ENCODE peak calls at places on chromosomes 16 and 17, in five cellular contexts. K is CD4-positive, alpha-beta T cell; U is H54; T is AG09309; B is KG1. O is an unnamed sample.

GRCh38 chr17:47621293-47622178 is 28.2 kb upstream of the KPNB1 start:
- DNase-seq in K (no peak), B (no peak), U (peak), T (peak), O (no peak)

GRCh38 chr17:81329279-81329926 is 34.3 kb upstream of the SLC38A10 start:
- DNase-seq in T (peak), K (no peak), U (peak), B (no peak), O (no peak)

GRCh38 chr16:19746561-19746960 is 28.5 kb downstream of the IQCK start:
- DNase-seq in U (no peak), B (no peak), K (no peak), T (no peak), O (no peak)

GRCh38 chr16:66412182-66412581 is 14.9 kb upstream of the BEAN1 start:
- DNase-seq in B (no peak), U (no peak), T (no peak), K (no peak), O (no peak)

GRCh38 chr17:34539881-34540280 is 39.5 kb upstream of the TMEM132E start:
- DNase-seq in K (no peak), T (no peak), B (no peak), U (no peak), O (no peak)

GRCh38 chr16:2325181-2325580 is 15.3 kb downstream of the ABCA3 start:
- DNase-seq in T (no peak), K (no peak), B (no peak), U (no peak), O (no peak)

GRCh38 chr16:19003935-19004334 is 20.2 kb downstream of the TMC7 start:
- DNase-seq in T (no peak), K (no peak), U (no peak), B (no peak), O (no peak)

GRCh38 chr17:7017827-7018200 is 5.0 kb upstream of the BCL6B start:
- DNase-seq in U (no peak), K (no peak), B (no peak), T (no peak), O (peak)

GRCh38 chr16:51416921-51417320 is 265.9 kb upstream of the SALL1 start:
- DNase-seq in U (no peak), B (no peak), K (no peak), T (no peak), O (no peak)

GRCh38 chr17:82187500-82187899 is 25.1 kb downstream of the CCDC57 start:
- DNase-seq in T (no peak), B (no peak), U (no peak), K (no peak), O (no peak)

GRCh38 chr17:34386925-34387550 is 24.0 kb upstream of the CCL1 start:
- DNase-seq in K (no peak), T (peak), B (peak), U (no peak), O (no peak)

GRCh38 chr17:68612923-68613292 is 11.7 kb upstream of the FAM20A start:
- DNase-seq in B (no peak), T (no peak), K (no peak), U (no peak), O (no peak)

GRCh38 chr17:29241015-29241963 is 5.4 kb upstream of the CRYBA1 start:
- DNase-seq in U (peak), B (no peak), T (peak), K (no peak), O (no peak)

O was measured in activated T-helper 1 cell treated with anti-CD3 and anti-CD28 coated beads, Interleukin-12 subunit alpha, Interleukin-12 subunit beta, Interleukin-2, Interleukin-4 antibody, amounts not matched to agents 30 ng/mL and 10 ng/mL and 1 ng/mL, durations not matched to agents 14 hours and 24 hours and 36 hours.